ENCODE peak calls at places on chromosomes 7 and 10, in six cellular contexts. T is colonic mucosa; B is CD8-positive, alpha-beta memory T cell; I is AG04449; D is thoracic aorta; L is dorsolateral prefrontal cortex. S is an unnamed sample.

GRCh38 chr10:113138937-113139585 is 189.0 kb downstream of the TCF7L2 start:
- DNase-seq in T (no peak), B (no peak), L (no peak), I (no peak), D (no peak), S (no peak)

GRCh38 chr7:84025332-84025927 is 169.2 kb downstream of the SEMA3A start:
- DNase-seq in T (no peak), I (peak), D (no peak), B (no peak), L (no peak), S (peak)

GRCh38 chr7:142808802-142809583 is 38.2 kb downstream of the PRSS2 start:
- DNase-seq in D (no peak), B (peak), T (peak), I (no peak), L (no peak), S (no peak)

GRCh38 chr7:36847946-36848345 is 123.7 kb upstream of the AOAH start:
- DNase-seq in I (no peak), D (no peak), T (no peak), L (no peak), B (no peak), S (no peak)

GRCh38 chr7:88665892-88666514 is 93.5 kb upstream of the ZNF804B start:
- DNase-seq in I (no peak), D (no peak), L (no peak), T (no peak), B (no peak), S (no peak)

GRCh38 chr10:129868470-129869035 is 95.5 kb downstream of the EBF3 start:
- DNase-seq in B (no peak), D (no peak), I (no peak), L (no peak), T (no peak), S (no peak)

GRCh38 chr10:103712898-103713498 is 142.4 kb downstream of the SH3PXD2A start:
- DNase-seq in I (no peak), L (peak), D (peak), B (peak), T (peak), S (no peak)

GRCh38 chr7:139521439-139521838 is 2.0 kb upstream of the CLEC2L start:
- DNase-seq in B (no peak), T (no peak), D (no peak), L (no peak), I (no peak), S (no peak)

GRCh38 chr7:43879477-43879876 is 10.2 kb upstream of the MRPS24 start:
- DNase-seq in I (no peak), T (no peak), D (no peak), L (no peak), B (no peak), S (peak)

GRCh38 chr10:71776528-71776927 is 3.2 kb upstream of the VSIR start:
- DNase-seq in B (no peak), L (no peak), I (no peak), D (no peak), T (no peak), S (no peak)
- H3K4me3 ChIP-seq in B (no peak), L (no peak), I (no peak), D (no peak), T (no peak), S (no peak)

GRCh38 chr10:60147025-60147424 is 240.7 kb upstream of the CCDC6 start:
- DNase-seq in B (no peak), D (no peak), L (no peak), T (no peak), I (no peak), S (no peak)

GRCh38 chr10:60144099-60144498 is 237.7 kb upstream of the CCDC6 start:
- DNase-seq in L (no peak), D (no peak), T (no peak), I (no peak), B (no peak), S (no peak)

GRCh38 chr10:60149003-60149402 is 240.7 kb downstream of the ANK3 start:
- DNase-seq in I (no peak), L (no peak), D (no peak), B (no peak), T (peak), S (no peak)

GRCh38 chr10:60148266-60148840 is 241.3 kb downstream of the ANK3 start:
- DNase-seq in L (no peak), I (peak), D (no peak), T (peak), B (no peak), S (peak)

GRCh38 chr10:60147576-60148265 is 241.4 kb upstream of the CCDC6 start:
- DNase-seq in D (no peak), T (no peak), L (no peak), B (no peak), I (no peak), S (no peak)
- H3K4me3 ChIP-seq in D (no peak), T (no peak), L (no peak), B (no peak), I (no peak), S (no peak)

GRCh38 chr10:93072713-93073538 is 767 bp upstream of the CYP26A1 start:
- DNase-seq in I (no peak), D (no peak), T (no peak), L (no peak), B (no peak), S (no peak)

GRCh38 chr10:93073539-93074136 is at the start of gene CYP26A1:
- DNase-seq in L (no peak), I (no peak), B (no peak), D (no peak), T (no peak), S (no peak)

GRCh38 chr10:93074597-93075368 is 1.1 kb downstream of the CYP26A1 start:
- DNase-seq in I (no peak), L (no peak), B (no peak), D (no peak), T (no peak), S (no peak)

GRCh38 chr10:93075369-93076221 is 1.9 kb downstream of the CYP26A1 start:
- DNase-seq in L (no peak), I (no peak), B (no peak), T (no peak), D (no peak), S (no peak)

GRCh38 chr10:93074137-93074596 is 474 bp downstream of the CYP26A1 start:
- DNase-seq in T (no peak), L (no peak), I (no peak), D (no peak), B (no peak), S (no peak)
- H3K4me3 ChIP-seq in T (peak), L (peak), I (peak), D (peak), B (no peak), S (no peak)

DNA sequence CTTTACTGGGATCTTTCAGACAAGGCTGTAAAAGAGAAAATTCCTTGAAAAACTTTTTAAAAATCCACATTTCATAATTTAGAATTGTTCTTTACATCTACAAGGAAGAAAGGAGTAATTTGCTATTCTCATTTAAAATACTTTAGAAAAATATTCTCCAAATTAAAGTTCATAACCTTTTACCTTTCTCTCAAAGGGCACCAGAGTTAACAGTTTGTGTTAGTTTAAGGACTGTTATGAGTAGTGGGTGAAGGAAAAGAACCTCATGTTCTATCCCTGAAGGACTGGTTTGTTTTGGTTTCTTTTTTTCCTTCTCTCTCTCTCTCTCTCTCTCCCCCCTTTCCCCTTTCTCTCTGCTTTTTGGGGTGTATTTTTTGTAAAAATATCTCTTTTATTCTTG is 4.1 kb downstream of the AGMO start:
- DNase-seq in T (no peak), B (no peak), D (no peak), I (no peak), L (no peak), S (no peak)
- H3K4me3 ChIP-seq in T (no peak), B (no peak), D (no peak), I (no peak), L (no peak), S (no peak)

S was measured in epithelial cell of proximal tubule.